ENCODE peak calls at places on chromosomes 7 and 10, in four cellular contexts. R is IMR-90, U is fibroblast of mammary gland, E is thoracic aorta. Y is an unnamed sample.

GRCh38 chr7:155593455-155594162 is 47.2 kb upstream of the CNPY1 start:
- DNase-seq in R (no peak), E (no peak), U (no peak), Y (no peak)

GRCh38 chr10:52308251-52309031 is 5.6 kb upstream of the DKK1 start:
- DNase-seq in E (no peak), U (peak; percentile 77), R (peak; percentile 78), Y (peak; percentile 84)

GRCh38 chr10:114042895-114043531 is 653 bp upstream of the ADRB1 start:
- DNase-seq in R (peak; percentile 4), U (no peak), E (no peak), Y (peak; percentile 21)

GRCh38 chr10:24642921-24643678 is 80.6 kb downstream of the ARHGAP21 start:
- DNase-seq in R (peak; percentile 88), U (peak; percentile 89), E (no peak), Y (peak; percentile 86)

GRCh38 chr10:132907901-132908620 is 34.3 kb downstream of the CFAP46 start:
- DNase-seq in R (no peak), E (no peak), U (no peak), Y (no peak)

GRCh38 chr7:34217972-34218371 is 312.6 kb downstream of the BMPER start:
- DNase-seq in U (no peak), R (no peak), E (no peak), Y (no peak)

GRCh38 chr7:43353902-43354301 is 229.0 kb upstream of the STK17A start:
- DNase-seq in E (no peak), U (no peak), R (no peak), Y (no peak)

GRCh38 chr7:66315192-66315591 is 110.1 kb downstream of the TPST1 start:
- DNase-seq in U (peak; percentile 24), R (no peak), E (no peak), Y (peak; percentile 63)

GRCh38 chr7:152588350-152588749 is 87.6 kb downstream of the XRCC2 start:
- DNase-seq in U (peak; percentile 72), R (peak; percentile 53), E (no peak), Y (peak; percentile 88)

GRCh38 chr10:133614830-133615580 is 11.6 kb downstream of the FRG2B start:
- DNase-seq in R (no peak), U (no peak), E (no peak), Y (no peak)

GRCh38 chr7:121164247-121164646 is 164.6 kb upstream of the WNT16 start:
- DNase-seq in R (no peak), E (no peak), U (no peak), Y (no peak)

GRCh38 chr10:5447611-5448071 is 35.3 kb downstream of the NET1 start:
- DNase-seq in R (peak; percentile 14), E (no peak), U (no peak), Y (no peak)

GRCh38 chr10:69845574-69846251 is 44.0 kb downstream of the COL13A1 start:
- DNase-seq in R (peak; percentile 42), E (no peak), U (no peak), Y (peak; percentile 61)

GRCh38 chr10:125086716-125087115 is 73.6 kb downstream of the CTBP2 start:
- DNase-seq in R (no peak), U (no peak), E (no peak), Y (no peak)

GRCh38 chr7:134212576-134213546 is 85.7 kb downstream of the LRGUK start:
- DNase-seq in E (no peak), U (peak; percentile 49), R (peak; percentile 77), Y (peak; percentile 7)

GRCh38 chr10:96986200-96986856 is 154.2 kb downstream of the LCOR start:
- DNase-seq in E (no peak), U (no peak), R (no peak), Y (no peak)

GRCh38 chr10:12596055-12596576 is 246.8 kb downstream of the CAMK1D start:
- DNase-seq in U (no peak), E (no peak), R (no peak), Y (no peak)

GRCh38 chr7:118078015-118078414 is 105.9 kb upstream of the LSM8 start:
- DNase-seq in R (no peak), U (no peak), E (no peak), Y (peak; percentile 33)

GRCh38 chr10:102945449-102945848 is 27.4 kb downstream of the CNNM2 start:
- DNase-seq in R (no peak), U (no peak), E (no peak), Y (no peak)

GRCh38 chr7:141585592-141586510 is 34.6 kb downstream of the AGK start:
- DNase-seq in U (peak; percentile 93), E (no peak), R (peak; percentile 95), Y (peak; percentile 82)
- H3K4me3 ChIP-seq in U (peak overlapping the region; percentile 11), E (no peak overlapping the region), R (peak overlapping the region; percentile 19), Y (no peak overlapping the region)

DNA sequence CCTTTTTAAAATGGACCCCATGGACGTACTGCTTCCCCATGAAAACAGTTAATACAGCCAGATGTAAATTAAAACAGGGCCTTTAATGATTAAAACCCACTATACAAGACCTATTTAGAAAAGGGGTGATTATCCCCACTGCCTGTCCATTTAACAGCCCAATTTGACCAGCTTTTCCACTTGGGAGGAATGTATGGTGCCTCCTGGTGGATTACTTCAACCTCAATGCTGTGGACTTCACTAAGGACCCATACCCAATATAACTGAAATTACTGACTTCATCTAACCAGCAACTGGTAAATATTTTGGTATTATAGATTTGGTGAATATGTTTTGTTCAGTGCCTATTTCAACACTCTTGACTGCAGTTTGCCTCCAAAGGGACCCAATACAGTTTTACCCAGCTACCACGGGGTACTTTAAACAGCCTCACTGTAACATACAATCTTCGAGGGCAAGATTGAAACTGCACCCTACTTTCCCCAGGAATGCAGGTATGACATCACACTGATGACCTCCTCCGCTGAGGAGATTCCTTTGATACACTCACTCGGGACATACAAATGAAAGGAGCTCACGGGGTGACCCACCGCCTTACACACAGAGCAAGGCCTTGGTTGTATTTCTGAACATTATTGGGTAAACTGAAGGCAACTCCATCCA is 192.8 kb downstream of the DNAJC1 start:
- DNase-seq in U (no peak), E (no peak), R (peak; percentile 2), Y (no peak)
- TF ChIP-seq CTCF in U (no peak), E (no peak), R (no peak), Y (no peak)

DNA sequence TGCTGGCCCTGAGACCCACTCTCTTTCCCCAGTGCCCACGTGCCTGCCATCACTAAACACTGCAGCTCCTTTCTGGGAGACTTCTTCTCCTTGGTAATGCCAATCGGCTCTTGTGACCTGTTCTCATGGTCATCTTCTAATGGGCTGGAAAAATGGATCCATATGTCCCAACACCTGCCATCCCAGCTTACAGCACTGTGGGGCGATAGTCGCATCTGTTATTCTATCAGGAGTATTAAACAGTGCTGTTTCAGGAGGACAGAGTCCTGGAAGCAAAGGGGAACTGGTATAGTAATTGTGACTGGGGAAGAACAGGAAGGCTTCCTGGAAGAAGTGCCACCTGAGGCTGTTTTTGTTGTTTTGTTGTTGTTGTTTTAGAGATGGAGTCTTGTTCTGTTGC is 411.2 kb downstream of the GLRX3 start:
- DNase-seq in R (no peak), E (no peak), U (no peak), Y (no peak)
- H3K4me3 ChIP-seq in R (no peak overlapping the region), E (no peak overlapping the region), U (no peak overlapping the region), Y (no peak overlapping the region)

GRCh38 chr7:94223375-94224084 is 171.2 kb upstream of the COL1A2 start:
- DNase-seq in E (no peak), U (peak; percentile 71), R (peak; percentile 69), Y (peak; percentile 73)
- TF ChIP-seq CTCF in E (no peak), U (peak; percentile 82), R (peak; percentile 86), Y (peak; percentile 75)

GRCh38 chr7:4861227-4861626 is 603 bp downstream of the PAPOLB start:
- DNase-seq in R (no peak), U (no peak), E (no peak), Y (no peak)

GRCh38 chr7:4861673-4862072 is at the start of gene PAPOLB:
- DNase-seq in R (no peak), E (no peak), U (no peak), Y (no peak)

GRCh38 chr7:4866528-4867496 is 5.0 kb upstream of the PAPOLB start:
- DNase-seq in U (no peak), E (no peak), R (no peak), Y (no peak)

GRCh38 chr7:4857189-4857588 is 4.6 kb downstream of the PAPOLB start:
- DNase-seq in E (no peak), U (no peak), R (no peak), Y (no peak)

GRCh38 chr7:4862156-4862555 is 326 bp upstream of the PAPOLB start:
- DNase-seq in R (no peak), E (no peak), U (no peak), Y (no peak)
- H3K4me3 ChIP-seq in R (no peak overlapping the region), E (peak overlapping the region; percentile 57), U (peak overlapping the region; percentile 27), Y (peak overlapping the region; percentile 53)

DNA sequence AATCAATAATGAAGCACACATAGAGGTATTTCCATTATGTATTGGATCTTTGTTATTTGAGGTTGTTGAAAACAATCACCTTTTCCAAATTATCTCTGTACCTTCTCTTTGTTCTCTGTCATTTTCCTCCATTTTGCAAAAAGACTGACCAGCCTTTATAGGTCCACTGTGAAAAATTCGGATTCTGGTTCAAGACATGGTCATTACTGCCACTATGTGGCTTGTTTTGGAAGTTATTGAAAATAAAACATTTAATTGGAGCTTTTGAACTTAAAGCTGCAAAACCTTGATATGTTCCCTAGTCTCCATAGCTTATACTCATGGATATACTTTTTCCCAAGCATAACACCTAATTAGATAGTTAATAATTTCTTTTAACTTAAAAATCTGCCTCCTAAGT is 1094.4 kb downstream of the NRG3 start:
- DNase-seq in E (no peak), U (peak; percentile 38), R (peak; percentile 4), Y (peak; percentile 20)
- TF ChIP-seq CTCF in E (peak; percentile 29), U (peak; percentile 39), R (peak; percentile 43), Y (peak; percentile 14)

DNA sequence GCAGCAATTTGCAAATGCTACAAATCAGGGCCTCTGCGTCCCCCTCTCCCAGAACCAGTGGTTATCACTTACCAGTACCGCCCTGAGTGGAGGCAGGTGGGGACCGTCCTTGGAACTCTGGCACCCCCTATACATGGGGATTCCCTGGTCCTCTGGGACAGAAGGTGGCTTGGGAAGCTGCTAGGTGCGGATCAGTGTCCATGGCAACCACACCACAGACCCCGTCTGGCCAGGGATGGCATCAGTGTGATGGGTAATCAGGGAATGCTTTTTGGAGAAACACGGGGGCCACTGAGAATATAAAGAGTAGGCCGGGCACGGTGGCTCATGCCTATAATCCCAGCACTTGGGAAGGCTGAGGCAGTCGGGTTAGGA is 93.3 kb downstream of the RGS10 start:
- DNase-seq in E (no peak), R (no peak), U (no peak), Y (no peak)
- H3K4me3 ChIP-seq in E (no peak overlapping the region), R (no peak overlapping the region), U (no peak overlapping the region), Y (no peak overlapping the region)

GRCh38 chr7:40704172-40704571 is 569.4 kb downstream of the SUGCT start:
- DNase-seq in U (no peak), E (no peak), R (no peak), Y (no peak)
- TF ChIP-seq CTCF in U (peak; percentile 0), E (no peak), R (no peak), Y (no peak)